ENCODE peak calls at places on chromosome 16, in nine cellular contexts. D is stimulated activated CD4-positive, alpha-beta T cell treated with anti-CD3 and anti-CD28 coated beads, Interleukin-4, amount 100 ng/mL, for 24 hours; P is ELR; Z is WTC11; K is T-cell; A is T follicular helper cell; V is iPS-NIHi11; J is activated B cell treated with CpG ODN at 0.5 μM for 24 hours; N is heart right ventricle. I is an unnamed sample.

GRCh38 chr16:2520097-2520783 is at the start of gene AMDHD2:
- DNase-seq in Z (peak; percentile 86), D (peak; percentile 90), K (peak; percentile 88), V (peak; percentile 98), J (peak; percentile 87), P (peak; percentile 94), N (peak; percentile 92), A (peak; percentile 87), I (peak; percentile 90)

GRCh38 chr16:642189-643049 is 791 bp downstream of the MCRIP2 start:
- DNase-seq in A (no peak), Z (peak; percentile 59), J (peak; percentile 44), P (peak; percentile 42), K (no peak), D (peak; percentile 35), V (peak; percentile 56), N (peak; percentile 66), I (peak; percentile 58)

GRCh38 chr16:3832669-3833068 is 47.8 kb downstream of the CREBBP start:
- DNase-seq in V (no peak), J (no peak), Z (no peak), P (no peak), K (no peak), N (no peak), A (no peak), D (no peak), I (no peak)

GRCh38 chr16:30011505-30012480 is 966 bp upstream of the DOC2A start:
- DNase-seq in N (no peak), Z (no peak), D (no peak), K (no peak), V (no peak), J (no peak), A (no peak), P (no peak), I (no peak)

GRCh38 chr16:67967183-67967955 is 1.1 kb downstream of the SLC12A4 start:
- DNase-seq in N (peak; percentile 24), K (no peak), Z (no peak), A (no peak), V (no peak), P (peak; percentile 64), J (no peak), D (peak; percentile 29), I (peak; percentile 49)

GRCh38 chr16:46620265-46621005 is 744 bp downstream of the SHCBP1 start:
- DNase-seq in A (no peak), V (no peak), N (no peak), Z (no peak), J (no peak), K (no peak), P (peak; percentile 68), D (no peak), I (no peak)

GRCh38 chr16:21028728-21029127 is 121.9 kb downstream of the DNAH3 start:
- DNase-seq in D (no peak), N (no peak), Z (no peak), K (no peak), J (no peak), V (no peak), A (no peak), P (peak; percentile 13), I (no peak)

GRCh38 chr16:81071816-81072215 is 5.2 kb downstream of the C16orf46 start:
- DNase-seq in N (no peak), A (no peak), Z (no peak), K (no peak), J (no peak), V (no peak), P (peak; percentile 91), D (no peak), I (peak; percentile 84)

GRCh38 chr16:4389051-4389955 is 17.7 kb downstream of the VASN start:
- DNase-seq in A (no peak), P (no peak), D (no peak), Z (peak; percentile 14), V (no peak), J (no peak), K (no peak), N (no peak), I (no peak)

GRCh38 chr16:87212026-87212425 is 105.2 kb downstream of the C16orf95 start:
- DNase-seq in V (no peak), D (no peak), N (no peak), J (no peak), K (no peak), Z (no peak), A (no peak), P (peak; percentile 61), I (no peak)

GRCh38 chr16:27698266-27698665 is 148.3 kb downstream of the KATNIP start:
- DNase-seq in N (no peak), D (no peak), K (no peak), P (peak; percentile 21), A (no peak), J (no peak), Z (peak; percentile 94), V (peak; percentile 91), I (no peak)

GRCh38 chr16:25109643-25110042 is 1.9 kb upstream of the LCMT1 start:
- DNase-seq in N (peak; percentile 72), K (no peak), Z (no peak), P (peak; percentile 98), V (no peak), J (no peak), D (no peak), A (no peak), I (peak; percentile 97)

GRCh38 chr16:86095131-86095752 is 196.3 kb downstream of the IRF8 start:
- DNase-seq in N (no peak), V (no peak), J (no peak), A (no peak), K (no peak), D (no peak), P (no peak), Z (no peak), I (no peak)

GRCh38 chr16:49460786-49461470 is 87.3 kb downstream of the C16orf78 start:
- DNase-seq in D (no peak), J (no peak), Z (no peak), V (no peak), K (no peak), P (no peak), N (no peak), A (no peak), I (no peak)

GRCh38 chr16:17345043-17345442 is 125.7 kb downstream of the XYLT1 start:
- DNase-seq in D (no peak), J (no peak), Z (no peak), V (no peak), N (peak; percentile 42), P (no peak), K (no peak), A (no peak), I (no peak)

GRCh38 chr16:24336491-24336890 is 80.4 kb downstream of the CACNG3 start:
- DNase-seq in A (no peak), V (no peak), P (no peak), D (no peak), K (no peak), J (no peak), Z (no peak), N (no peak), I (no peak)

GRCh38 chr16:24737391-24737871 is 8.0 kb downstream of the TNRC6A start:
- DNase-seq in N (no peak), K (no peak), P (peak; percentile 58), Z (no peak), D (no peak), V (no peak), J (no peak), A (no peak), I (peak; percentile 35)

GRCh38 chr16:14539631-14540030 is 90.4 kb downstream of the PARN start:
- DNase-seq in P (no peak), K (no peak), Z (no peak), D (no peak), J (no peak), A (no peak), V (no peak), N (no peak), I (no peak)

GRCh38 chr16:46811682-46812081 is 19.3 kb downstream of the C16orf87 start:
- DNase-seq in J (no peak), Z (no peak), D (no peak), A (no peak), K (no peak), P (no peak), V (no peak), N (no peak), I (no peak)

I was measured in kidney tubule cell.